ENCODE peak calls at places on chromosomes 12 and 14, in nine cellular contexts. W is stomach, E is upper lobe of right lung, C is tibial artery, Z is right lobe of liver, L is RWPE2, H is HCT116, J is lower lobe of right lung, U is mucosa of descending colon. A is an unnamed sample. For H3K4me1, the result is how much of the 10 kb centered on the place peaks cover.

GRCh38 chr14:35420036-35420811 is 15.7 kb upstream of the NFKBIA start:
- DNase-seq in E (no peak), U (no peak), H (no peak), L (no peak), Z (no peak), W (no peak), J (no peak), C (no peak), A (no peak)

GRCh38 chr12:27343255-27344000 is 10.8 kb downstream of the BMAL2 start:
- DNase-seq in H (no peak), E (no peak), U (no peak), W (no peak), Z (no peak), L (no peak), C (no peak), J (no peak), A (no peak)

GRCh38 chr12:56477521-56478225 is 9.3 kb downstream of the SPRYD4 start:
- DNase-seq in C (no peak), U (no peak), W (no peak), L (no peak), E (no peak), J (no peak), Z (no peak), H (no peak), A (no peak)

GRCh38 chr12:120849765-120850164 is 54.4 kb downstream of the SPPL3 start:
- DNase-seq in Z (no peak), E (no peak), U (no peak), L (no peak), W (no peak), C (no peak), H (no peak), J (no peak), A (no peak)

GRCh38 chr14:45426685-45427282 is 173.8 kb upstream of the MIS18BP1 start:
- DNase-seq in W (no peak), Z (no peak), J (no peak), H (peak), L (no peak), C (no peak), E (no peak), U (no peak), A (no peak)

GRCh38 chr12:58920102-58920955 is at the start of gene LRIG3:
- DNase-seq in Z (peak), J (peak), W (peak), L (peak), U (peak), E (peak), C (peak), H (peak), A (peak)

GRCh38 chr12:24222968-24223367 is 273.5 kb upstream of the SOX5 start:
- DNase-seq in C (no peak), U (no peak), J (no peak), W (no peak), E (no peak), L (no peak), Z (no peak), H (no peak), A (no peak)

GRCh38 chr12:89384050-89384749 is 31.9 kb upstream of the DUSP6 start:
- DNase-seq in W (peak), U (peak), J (peak), E (no peak), L (no peak), C (peak), Z (peak), H (no peak), A (no peak)

GRCh38 chr12:103326190-103326589 is 169.6 kb downstream of the C12orf42 start:
- DNase-seq in J (no peak), Z (no peak), C (no peak), W (no peak), E (no peak), U (no peak), H (peak), L (no peak), A (no peak)

GRCh38 chr12:47903151-47903611 is 1.6 kb downstream of the VDR start:
- DNase-seq in J (peak), C (peak), L (no peak), U (peak), H (no peak), Z (no peak), E (no peak), W (peak), A (peak)

GRCh38 chr12:115963030-115963480 is 314.4 kb downstream of the MED13L start:
- DNase-seq in C (no peak), W (no peak), J (no peak), H (no peak), L (no peak), Z (no peak), E (no peak), U (no peak), A (no peak)

GRCh38 chr14:22059201-22059600 is 385.6 kb upstream of the OR4E1 start:
- DNase-seq in H (no peak), E (no peak), Z (no peak), J (no peak), C (no peak), U (no peak), L (no peak), W (no peak), A (no peak)

GRCh38 chr12:124007810-124008570 is 35.0 kb downstream of the ZNF664 start:
- DNase-seq in C (no peak), U (no peak), E (no peak), W (no peak), Z (peak), L (no peak), H (no peak), J (no peak), A (no peak)

GRCh38 chr14:81275305-81275950 is 54.7 kb upstream of the GTF2A1 start:
- DNase-seq in J (no peak), C (no peak), L (no peak), U (no peak), W (no peak), E (no peak), H (no peak), Z (no peak), A (no peak)

GRCh38 chr14:39374846-39375245 is 57.4 kb downstream of the FBXO33 start:
- DNase-seq in E (no peak), J (no peak), H (no peak), Z (no peak), C (no peak), U (no peak), W (no peak), L (no peak), A (no peak)

GRCh38 chr12:76462668-76463224 is 96.8 kb downstream of the OSBPL8 start:
- DNase-seq in U (no peak), Z (no peak), C (no peak), J (no peak), E (no peak), L (no peak), H (no peak), W (no peak), A (no peak)

GRCh38 chr12:49296836-49297694 is 2.1 kb downstream of the PRPH start:
- DNase-seq in Z (no peak), H (peak), E (peak), J (peak), W (peak), L (peak), U (peak), C (no peak), A (no peak)

GRCh38 chr14:98945611-98946570 is 326.1 kb downstream of the BCL11B start:
- DNase-seq in E (no peak), J (no peak), C (no peak), W (no peak), U (no peak), H (no peak), Z (no peak), L (peak), A (no peak)

GRCh38 chr12:118271199-118271598 is 101.5 kb downstream of the TAOK3 start:
- DNase-seq in L (no peak), E (no peak), H (no peak), U (no peak), W (no peak), C (no peak), Z (no peak), J (no peak), A (no peak)

GRCh38 chr12:15599266-15600037 is 189.7 kb downstream of the EPS8 start:
- DNase-seq in L (no peak), E (no peak), C (no peak), J (no peak), Z (no peak), H (no peak), W (no peak), U (no peak), A (no peak)

GRCh38 chr12:103736572-103736971 is 104.5 kb downstream of the NT5DC3 start:
- DNase-seq in H (no peak), U (no peak), W (no peak), C (no peak), L (no peak), Z (no peak), E (no peak), J (no peak), A (no peak)

GRCh38 chr14:65361920-65362319 is 50.6 kb upstream of the FUT8 start:
- DNase-seq in Z (no peak), J (no peak), E (no peak), C (peak), U (no peak), L (no peak), W (peak), H (no peak), A (no peak)

GRCh38 chr12:131066886-131067490 is 113.3 kb downstream of the ADGRD1 start:
- DNase-seq in H (no peak), W (no peak), C (peak), J (no peak), E (peak), L (no peak), U (no peak), Z (peak), A (no peak)

GRCh38 chr12:39329015-39329414 is 113.9 kb downstream of the KIF21A start:
- DNase-seq in U (no peak), H (no peak), J (no peak), E (no peak), C (no peak), Z (no peak), L (no peak), W (no peak), A (no peak)

GRCh38 chr12:2064078-2064507 is 11.3 kb downstream of the CACNA1C start:
- DNase-seq in E (no peak), W (no peak), Z (no peak), C (no peak), U (no peak), H (no peak), L (no peak), J (no peak), A (no peak)

GRCh38 chr12:49809369-49810158 is 18.6 kb downstream of the NCKAP5L start:
- DNase-seq in H (no peak), E (no peak), U (no peak), C (peak), L (no peak), J (peak), Z (no peak), W (no peak), A (no peak)

DNA sequence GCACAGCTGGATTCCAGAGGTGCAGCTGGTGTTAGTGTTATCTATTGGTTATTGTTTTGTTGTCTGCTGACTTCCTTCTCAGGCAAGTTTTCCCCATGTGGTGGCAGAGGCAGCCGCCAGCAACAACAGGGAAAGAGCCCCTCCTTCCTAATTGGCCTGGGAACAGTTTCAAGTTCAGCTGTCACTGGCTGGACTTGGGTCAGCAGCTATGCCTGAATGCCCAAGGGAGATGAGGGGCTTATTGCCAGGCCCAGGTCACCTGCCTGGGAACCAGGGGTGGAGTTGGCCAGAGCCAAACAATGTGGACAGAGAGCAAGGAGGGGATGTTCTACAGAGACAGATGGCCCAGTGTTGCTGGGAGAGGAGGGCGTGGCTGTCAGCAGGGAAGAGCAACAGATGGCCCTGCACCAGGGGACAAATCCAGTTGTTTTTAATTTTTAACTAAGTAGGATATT is 38.3 kb downstream of the TPCN1 start:
- DNase-seq in H (no peak), E (no peak), Z (peak), L (no peak), W (peak), C (peak), U (peak), J (peak), A (peak)
- H3K4me1 ChIP-seq in H (under half), E (under half), Z (under half), L (under half), W (under half), C (under half), U (under half), J (under half), A (under half)

DNA sequence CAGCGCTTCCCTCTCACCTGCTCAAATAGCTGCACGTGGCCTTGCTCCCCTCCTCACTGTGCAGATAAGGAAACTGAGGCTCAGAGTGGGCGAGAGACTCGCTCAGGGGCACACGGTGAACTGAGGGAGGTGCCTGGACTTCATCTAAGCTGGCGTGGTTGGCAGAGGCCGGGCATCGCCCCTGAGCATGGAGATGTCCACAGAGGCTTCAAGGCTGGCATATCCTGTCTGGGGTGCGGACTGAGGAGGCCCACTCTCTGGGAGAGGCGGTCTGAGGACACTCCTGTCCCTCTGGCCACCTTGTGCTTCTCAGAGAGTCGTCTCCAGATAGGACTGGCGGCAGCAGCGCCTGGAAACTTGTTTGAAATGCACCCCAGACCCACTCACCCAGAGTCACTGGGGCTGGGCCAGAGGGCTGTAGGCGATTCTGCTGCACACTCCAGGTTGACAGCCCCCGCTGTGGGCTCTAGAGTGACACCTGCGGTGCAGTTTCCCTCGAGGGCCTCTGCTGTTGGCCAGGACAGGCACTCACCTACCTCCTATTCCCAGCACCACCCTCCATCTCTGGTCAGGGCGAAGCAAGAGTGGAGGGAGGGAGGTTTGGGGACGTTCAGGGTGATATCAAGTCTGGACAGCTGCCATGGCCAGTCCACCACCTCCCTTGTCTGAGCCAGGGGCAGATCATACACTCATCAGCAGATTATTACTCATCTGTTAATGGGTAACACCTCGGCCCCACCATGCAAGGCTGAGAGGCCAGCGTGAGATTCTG is 11.2 kb upstream of the LBHD2 start:
- DNase-seq in J (no peak), Z (no peak), U (peak), E (peak), W (no peak), L (no peak), H (no peak), C (no peak), A (peak)
- TF ChIP-seq CTCF in J (no peak), Z (no peak), U (no peak), E (no peak), W (no peak), L (no peak), H (peak), C (no peak), A (no peak)

GRCh38 chr12:51904951-51905471 is 2.3 kb upstream of the ACVRL1 start:
- DNase-seq in J (no peak), C (peak), L (no peak), Z (no peak), E (peak), W (no peak), U (peak), H (no peak), A (peak)
- H3K4me3 ChIP-seq in J (peak), C (no peak), L (no peak), Z (no peak), E (no peak), W (no peak), U (no peak), H (no peak), A (no peak)

DNA sequence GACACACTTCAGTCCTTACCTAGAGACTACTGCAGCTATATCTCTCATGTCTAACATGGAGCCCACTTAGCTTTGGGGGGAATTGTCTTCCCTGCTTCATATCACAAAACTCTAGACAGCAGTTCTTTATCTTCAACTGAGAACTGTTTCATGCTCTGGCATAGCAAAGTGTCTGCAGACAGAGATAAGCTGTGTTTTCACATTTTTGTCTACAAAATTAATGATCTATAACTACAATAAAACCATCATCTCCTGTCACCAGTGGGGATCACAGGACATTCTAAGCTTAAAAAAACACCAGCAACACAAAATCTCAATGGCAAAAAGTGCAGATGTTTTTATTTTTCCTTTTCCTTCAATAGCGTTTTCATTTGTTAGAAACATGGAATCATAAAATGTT is 137.0 kb upstream of the VRK1 start:
- DNase-seq in H (no peak), C (no peak), U (no peak), E (no peak), L (no peak), J (no peak), W (no peak), Z (no peak), A (no peak)
- H3K4me1 ChIP-seq in H (under half), C (under half), U (under half), E (under half), L (under half), J (under half), W (under half), Z (under half), A (under half)